ENCODE peak calls at places on chromosomes 11 and 22, in six cellular contexts. One of them, this sample, is unnamed.

GRCh38 chr11:74319139-74319538 is 7.7 kb upstream of the P4HA3 start:
- DNase-seq in stomach: no peak
- DNase-seq in upper lobe of left lung: no peak
- DNase-seq in transverse colon: no peak
- DNase-seq in A549: no peak
- DNase-seq in ovary: no peak
- DNase-seq in this sample: no peak

GRCh38 chr11:3616721-3617460 is 24.9 kb downstream of the ART5 start:
- DNase-seq in stomach: no peak
- DNase-seq in upper lobe of left lung: peak; percentile 79
- DNase-seq in transverse colon: no peak
- DNase-seq in A549: no peak
- DNase-seq in ovary: peak; percentile 36
- DNase-seq in this sample: peak; percentile 55

GRCh38 chr11:94128746-94129504 is at the start of gene PANX1:
- DNase-seq in stomach: peak; percentile 80
- DNase-seq in upper lobe of left lung: peak; percentile 97
- DNase-seq in transverse colon: peak; percentile 80
- DNase-seq in A549: peak; percentile 61
- DNase-seq in ovary: peak; percentile 80
- DNase-seq in this sample: peak; percentile 92

GRCh38 chr11:44621140-44621681 is 55.7 kb downstream of the CD82 start:
- DNase-seq in stomach: peak; percentile 70
- DNase-seq in upper lobe of left lung: peak; percentile 95
- DNase-seq in transverse colon: peak; percentile 77
- DNase-seq in A549: peak; percentile 82
- DNase-seq in ovary: peak; percentile 85
- DNase-seq in this sample: peak; percentile 91

GRCh38 chr11:116539211-116539610 is 233.6 kb downstream of the BUD13 start:
- DNase-seq in stomach: no peak
- DNase-seq in upper lobe of left lung: peak; percentile 29
- DNase-seq in transverse colon: no peak
- DNase-seq in A549: no peak
- DNase-seq in ovary: no peak
- DNase-seq in this sample: no peak

GRCh38 chr11:66317766-66318575 is 1.1 kb upstream of the CD248 start:
- DNase-seq in stomach: peak; percentile 36
- DNase-seq in upper lobe of left lung: peak; percentile 58
- DNase-seq in transverse colon: peak; percentile 47
- DNase-seq in A549: no peak
- DNase-seq in ovary: peak; percentile 65
- DNase-seq in this sample: peak; percentile 90

GRCh38 chr22:47619631-47620030 is 857.2 kb downstream of the TBC1D22A start:
- DNase-seq in stomach: peak; percentile 14
- DNase-seq in upper lobe of left lung: no peak
- DNase-seq in transverse colon: no peak
- DNase-seq in A549: no peak
- DNase-seq in ovary: no peak
- DNase-seq in this sample: peak; percentile 51

GRCh38 chr22:50227588-50228215 is 17.1 kb downstream of the TUBGCP6 start:
- DNase-seq in stomach: no peak
- DNase-seq in upper lobe of left lung: peak; percentile 77
- DNase-seq in transverse colon: no peak
- DNase-seq in A549: no peak
- DNase-seq in ovary: no peak
- DNase-seq in this sample: no peak

GRCh38 chr11:125270711-125271110 is 106.2 kb downstream of the PKNOX2 start:
- DNase-seq in stomach: no peak
- DNase-seq in upper lobe of left lung: no peak
- DNase-seq in transverse colon: no peak
- DNase-seq in A549: no peak
- DNase-seq in ovary: no peak
- DNase-seq in this sample: no peak

GRCh38 chr22:31806751-31807150 is 52.9 kb downstream of the DEPDC5 start:
- DNase-seq in stomach: no peak
- DNase-seq in upper lobe of left lung: no peak
- DNase-seq in transverse colon: no peak
- DNase-seq in A549: no peak
- DNase-seq in ovary: no peak
- DNase-seq in this sample: no peak

GRCh38 chr22:19398206-19398605 is 33.3 kb downstream of the HIRA start:
- DNase-seq in stomach: no peak
- DNase-seq in upper lobe of left lung: no peak
- DNase-seq in transverse colon: no peak
- DNase-seq in A549: no peak
- DNase-seq in ovary: no peak
- DNase-seq in this sample: no peak

GRCh38 chr11:106379265-106379664 is 301.8 kb downstream of the AASDHPPT start:
- DNase-seq in stomach: no peak
- DNase-seq in upper lobe of left lung: no peak
- DNase-seq in transverse colon: no peak
- DNase-seq in A549: no peak
- DNase-seq in ovary: no peak
- DNase-seq in this sample: no peak

GRCh38 chr22:26894766-26895485 is 237.5 kb downstream of the MIAT start:
- DNase-seq in stomach: no peak
- DNase-seq in upper lobe of left lung: no peak
- DNase-seq in transverse colon: no peak
- DNase-seq in A549: peak; percentile 82
- DNase-seq in ovary: no peak
- DNase-seq in this sample: no peak

GRCh38 chr11:31827458-31828206 is 16.5 kb upstream of the PAX6 start:
- DNase-seq in stomach: no peak
- DNase-seq in upper lobe of left lung: no peak
- DNase-seq in transverse colon: no peak
- DNase-seq in A549: no peak
- DNase-seq in ovary: no peak
- DNase-seq in this sample: no peak

GRCh38 chr11:77101043-77101537 is 1.6 kb upstream of the OMP start:
- DNase-seq in stomach: no peak
- DNase-seq in upper lobe of left lung: no peak
- DNase-seq in transverse colon: no peak
- DNase-seq in A549: peak; percentile 56
- DNase-seq in ovary: no peak
- DNase-seq in this sample: no peak

GRCh38 chr11:130675456-130675855 is 227.0 kb downstream of the ADAMTS15 start:
- DNase-seq in stomach: no peak
- DNase-seq in upper lobe of left lung: no peak
- DNase-seq in transverse colon: peak; percentile 14
- DNase-seq in A549: no peak
- DNase-seq in ovary: no peak
- DNase-seq in this sample: no peak

GRCh38 chr22:32281092-32281491 is 25.9 kb upstream of the SLC5A4 start:
- DNase-seq in stomach: no peak
- DNase-seq in upper lobe of left lung: no peak
- DNase-seq in transverse colon: no peak
- DNase-seq in A549: peak; percentile 10
- DNase-seq in ovary: no peak
- DNase-seq in this sample: no peak

GRCh38 chr11:95132956-95133355 is 43.3 kb downstream of the ENDOD1 start:
- DNase-seq in stomach: no peak
- DNase-seq in upper lobe of left lung: no peak
- DNase-seq in transverse colon: peak; percentile 50
- DNase-seq in A549: no peak
- DNase-seq in ovary: no peak
- DNase-seq in this sample: no peak

GRCh38 chr11:57203359-57203758 is 21.6 kb downstream of the LRRC55 start:
- DNase-seq in stomach: peak; percentile 33
- DNase-seq in upper lobe of left lung: no peak
- DNase-seq in transverse colon: peak; percentile 36
- DNase-seq in A549: no peak
- DNase-seq in ovary: no peak
- DNase-seq in this sample: no peak

GRCh38 chr11:20887137-20887536 is 217.8 kb downstream of the NELL1 start:
- DNase-seq in stomach: no peak
- DNase-seq in upper lobe of left lung: no peak
- DNase-seq in transverse colon: no peak
- DNase-seq in A549: no peak
- DNase-seq in ovary: no peak
- DNase-seq in this sample: no peak

GRCh38 chr11:80320226-80320625 is 879.4 kb upstream of the TENM4 start:
- DNase-seq in stomach: no peak
- DNase-seq in upper lobe of left lung: no peak
- DNase-seq in transverse colon: no peak
- DNase-seq in A549: no peak
- DNase-seq in ovary: no peak
- DNase-seq in this sample: no peak

GRCh38 chr22:45812910-45813309 is 141.3 kb downstream of the ATXN10 start:
- DNase-seq in stomach: no peak
- DNase-seq in upper lobe of left lung: no peak
- DNase-seq in transverse colon: no peak
- DNase-seq in A549: no peak
- DNase-seq in ovary: no peak
- DNase-seq in this sample: no peak

GRCh38 chr11:125235006-125235405 is 70.5 kb downstream of the PKNOX2 start:
- DNase-seq in stomach: no peak
- DNase-seq in upper lobe of left lung: no peak
- DNase-seq in transverse colon: no peak
- DNase-seq in A549: no peak
- DNase-seq in ovary: no peak
- DNase-seq in this sample: no peak

GRCh38 chr22:41584881-41585280 is 4.8 kb downstream of the PMM1 start:
- DNase-seq in stomach: no peak
- DNase-seq in upper lobe of left lung: no peak
- DNase-seq in transverse colon: no peak
- DNase-seq in A549: no peak
- DNase-seq in ovary: no peak
- DNase-seq in this sample: no peak

GRCh38 chr22:41589260-41589600 is 410 bp downstream of the PMM1 start:
- DNase-seq in stomach: peak; percentile 31
- DNase-seq in upper lobe of left lung: no peak
- DNase-seq in transverse colon: no peak
- DNase-seq in A549: no peak
- DNase-seq in ovary: no peak
- DNase-seq in this sample: no peak

GRCh38 chr22:41587347-41587723 is 2.3 kb downstream of the PMM1 start:
- DNase-seq in stomach: no peak
- DNase-seq in upper lobe of left lung: no peak
- DNase-seq in transverse colon: no peak
- DNase-seq in A549: no peak
- DNase-seq in ovary: no peak
- DNase-seq in this sample: no peak

GRCh38 chr22:41585898-41586297 is 3.7 kb downstream of the PMM1 start:
- DNase-seq in stomach: no peak
- DNase-seq in upper lobe of left lung: no peak
- DNase-seq in transverse colon: no peak
- DNase-seq in A549: no peak
- DNase-seq in ovary: no peak
- DNase-seq in this sample: no peak

GRCh38 chr22:41589601-41590365 is at the start of gene PMM1:
- DNase-seq in stomach: peak; percentile 100
- DNase-seq in upper lobe of left lung: peak; percentile 100
- DNase-seq in transverse colon: peak; percentile 100
- DNase-seq in A549: peak; percentile 93
- DNase-seq in ovary: peak; percentile 100
- DNase-seq in this sample: peak; percentile 100
- TF ChIP-seq POLR2A in stomach: peak; percentile 60
- TF ChIP-seq POLR2A in upper lobe of left lung: peak; percentile 58
- TF ChIP-seq POLR2A in transverse colon: peak; percentile 99
- TF ChIP-seq POLR2A in A549: peak; percentile 72
- TF ChIP-seq POLR2A in ovary: peak; percentile 94
- TF ChIP-seq POLR2A in this sample: peak; percentile 84

GRCh38 chr11:45658292-45658991 is 7.0 kb downstream of the CHST1 start:
- DNase-seq in stomach: peak; percentile 34
- DNase-seq in upper lobe of left lung: peak; percentile 63
- DNase-seq in transverse colon: peak; percentile 44
- DNase-seq in A549: no peak
- DNase-seq in ovary: peak; percentile 84
- DNase-seq in this sample: peak; percentile 85

GRCh38 chr11:45659031-45659817 is 6.2 kb downstream of the CHST1 start:
- DNase-seq in stomach: no peak
- DNase-seq in upper lobe of left lung: no peak
- DNase-seq in transverse colon: no peak
- DNase-seq in A549: no peak
- DNase-seq in ovary: no peak
- DNase-seq in this sample: peak; percentile 64

GRCh38 chr11:45655831-45656230 is 9.6 kb downstream of the CHST1 start:
- DNase-seq in stomach: no peak
- DNase-seq in upper lobe of left lung: no peak
- DNase-seq in transverse colon: no peak
- DNase-seq in A549: no peak
- DNase-seq in ovary: no peak
- DNase-seq in this sample: peak; percentile 35

GRCh38 chr11:45659818-45660160 is 5.6 kb downstream of the CHST1 start:
- DNase-seq in stomach: no peak
- DNase-seq in upper lobe of left lung: no peak
- DNase-seq in transverse colon: no peak
- DNase-seq in A549: no peak
- DNase-seq in ovary: no peak
- DNase-seq in this sample: no peak

GRCh38 chr11:45657496-45658260 is 7.7 kb downstream of the CHST1 start:
- DNase-seq in stomach: no peak
- DNase-seq in upper lobe of left lung: no peak
- DNase-seq in transverse colon: no peak
- DNase-seq in A549: no peak
- DNase-seq in ovary: no peak
- DNase-seq in this sample: no peak
- H3K4me1 ChIP-seq in stomach: peaks cover 28% of the 10 kb centered on the region
- H3K4me1 ChIP-seq in upper lobe of left lung: peaks cover 17% of the 10 kb centered on the region
- H3K4me1 ChIP-seq in transverse colon: no peaks in the 10 kb centered on the region
- H3K4me1 ChIP-seq in A549: peaks cover 3% of the 10 kb centered on the region
- H3K4me1 ChIP-seq in ovary: peaks cover 20% of the 10 kb centered on the region
- H3K4me1 ChIP-seq in this sample: peaks cover 11% of the 10 kb centered on the region

GRCh38 chr11:12113294-12113693 is 2.9 kb downstream of the MICAL2 start:
- DNase-seq in stomach: no peak
- DNase-seq in upper lobe of left lung: no peak
- DNase-seq in transverse colon: no peak
- DNase-seq in A549: no peak
- DNase-seq in ovary: no peak
- DNase-seq in this sample: no peak
- H3K4me3 ChIP-seq in stomach: no peak overlapping the region
- H3K4me3 ChIP-seq in upper lobe of left lung: no peak overlapping the region
- H3K4me3 ChIP-seq in transverse colon: no peak overlapping the region
- H3K4me3 ChIP-seq in A549: no peak overlapping the region
- H3K4me3 ChIP-seq in ovary: no peak overlapping the region
- H3K4me3 ChIP-seq in this sample: no peak overlapping the region

GRCh38 chr22:38737302-38738060 is 18.3 kb downstream of the SUN2 start:
- DNase-seq in stomach: no peak
- DNase-seq in upper lobe of left lung: no peak
- DNase-seq in transverse colon: no peak
- DNase-seq in A549: no peak
- DNase-seq in ovary: no peak
- DNase-seq in this sample: peak; percentile 61

GRCh38 chr22:38739300-38740055 is 16.3 kb downstream of the SUN2 start:
- DNase-seq in stomach: no peak
- DNase-seq in upper lobe of left lung: no peak
- DNase-seq in transverse colon: no peak
- DNase-seq in A549: no peak
- DNase-seq in ovary: no peak
- DNase-seq in this sample: no peak

GRCh38 chr22:38740754-38741153 is 15.0 kb downstream of the SUN2 start:
- DNase-seq in stomach: no peak
- DNase-seq in upper lobe of left lung: no peak
- DNase-seq in transverse colon: no peak
- DNase-seq in A549: no peak
- DNase-seq in ovary: no peak
- DNase-seq in this sample: no peak

GRCh38 chr22:38740116-38740723 is 15.6 kb downstream of the SUN2 start:
- DNase-seq in stomach: no peak
- DNase-seq in upper lobe of left lung: no peak
- DNase-seq in transverse colon: no peak
- DNase-seq in A549: no peak
- DNase-seq in ovary: no peak
- DNase-seq in this sample: no peak

GRCh38 chr22:38738475-38739070 is 17.2 kb downstream of the SUN2 start:
- DNase-seq in stomach: no peak
- DNase-seq in upper lobe of left lung: no peak
- DNase-seq in transverse colon: no peak
- DNase-seq in A549: no peak
- DNase-seq in ovary: no peak
- DNase-seq in this sample: peak; percentile 68
- TF ChIP-seq POLR2A in stomach: no peak
- TF ChIP-seq POLR2A in upper lobe of left lung: no peak
- TF ChIP-seq POLR2A in transverse colon: no peak
- TF ChIP-seq POLR2A in A549: no peak
- TF ChIP-seq POLR2A in ovary: no peak
- TF ChIP-seq POLR2A in this sample: no peak